ENCODE peak calls at places on chromosomes 1 and 21, in five cellular contexts. H, M, W, K and T are unnamed samples.

GRCh38 chr1:115239148-115239820 is 98.8 kb downstream of the NGF start:
- DNase-seq in M (no peak), K (no peak), W (no peak), H (no peak), T (no peak)

GRCh38 chr1:7576946-7577657 is 194.0 kb upstream of the VAMP3 start:
- DNase-seq in M (no peak), H (no peak), K (peak), W (no peak), T (no peak)

GRCh38 chr1:231803353-231803752 is 176.8 kb downstream of the DISC1 start:
- DNase-seq in H (no peak), K (no peak), W (no peak), M (peak), T (no peak)

GRCh38 chr1:84598846-84599741 is 24.9 kb upstream of the CTBS start:
- DNase-seq in K (no peak), H (no peak), W (no peak), M (no peak), T (no peak)

GRCh38 chr1:159991513-159991912 is 37.5 kb upstream of the SLAMF9 start:
- DNase-seq in W (no peak), M (no peak), H (no peak), K (no peak), T (peak)

GRCh38 chr1:227891223-227891954 is 56.3 kb downstream of the WNT9A start:
- DNase-seq in W (no peak), K (peak), M (no peak), H (no peak), T (peak)

GRCh38 chr21:34141373-34141772 is 68.0 kb downstream of the MRPS6 start:
- DNase-seq in W (no peak), H (no peak), M (no peak), K (no peak), T (no peak)

GRCh38 chr1:227938911-227939790 is 8.6 kb downstream of the WNT9A start:
- DNase-seq in K (peak), H (no peak), M (no peak), W (no peak), T (no peak)

GRCh38 chr1:63038586-63038985 is 254.7 kb downstream of the ATG4C start:
- DNase-seq in K (no peak), H (no peak), W (no peak), M (no peak), T (no peak)

GRCh38 chr1:63042278-63042677 is 258.3 kb downstream of the ATG4C start:
- DNase-seq in W (no peak), M (no peak), K (no peak), H (no peak), T (no peak)

GRCh38 chr1:63046539-63046938 is 262.6 kb downstream of the ATG4C start:
- DNase-seq in M (no peak), W (no peak), K (no peak), H (no peak), T (no peak)

DNA sequence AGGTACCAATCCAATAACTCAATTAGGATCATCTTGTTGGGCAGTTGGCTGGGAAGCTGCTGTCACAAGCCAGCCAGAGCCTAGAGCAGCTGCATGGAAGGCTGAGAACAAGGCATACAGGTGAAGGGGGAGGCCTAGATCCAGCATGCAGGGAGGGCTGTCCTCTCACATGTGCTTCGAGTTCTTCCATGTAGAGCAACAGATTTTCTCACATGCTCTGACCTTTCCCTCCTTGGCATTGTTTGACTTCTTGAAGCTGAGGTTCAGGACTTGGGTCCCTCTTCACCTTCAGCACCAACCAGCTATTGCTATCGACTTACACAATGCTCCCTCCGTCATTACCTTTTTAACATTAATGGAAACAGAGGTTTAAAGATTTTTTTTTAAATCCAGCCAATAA is 257.7 kb downstream of the ATG4C start:
- DNase-seq in M (no peak), K (no peak), H (no peak), W (no peak), T (no peak)
- H3K4me3 ChIP-seq in M (no peak), K (no peak), H (no peak), W (no peak), T (no peak)

DNA sequence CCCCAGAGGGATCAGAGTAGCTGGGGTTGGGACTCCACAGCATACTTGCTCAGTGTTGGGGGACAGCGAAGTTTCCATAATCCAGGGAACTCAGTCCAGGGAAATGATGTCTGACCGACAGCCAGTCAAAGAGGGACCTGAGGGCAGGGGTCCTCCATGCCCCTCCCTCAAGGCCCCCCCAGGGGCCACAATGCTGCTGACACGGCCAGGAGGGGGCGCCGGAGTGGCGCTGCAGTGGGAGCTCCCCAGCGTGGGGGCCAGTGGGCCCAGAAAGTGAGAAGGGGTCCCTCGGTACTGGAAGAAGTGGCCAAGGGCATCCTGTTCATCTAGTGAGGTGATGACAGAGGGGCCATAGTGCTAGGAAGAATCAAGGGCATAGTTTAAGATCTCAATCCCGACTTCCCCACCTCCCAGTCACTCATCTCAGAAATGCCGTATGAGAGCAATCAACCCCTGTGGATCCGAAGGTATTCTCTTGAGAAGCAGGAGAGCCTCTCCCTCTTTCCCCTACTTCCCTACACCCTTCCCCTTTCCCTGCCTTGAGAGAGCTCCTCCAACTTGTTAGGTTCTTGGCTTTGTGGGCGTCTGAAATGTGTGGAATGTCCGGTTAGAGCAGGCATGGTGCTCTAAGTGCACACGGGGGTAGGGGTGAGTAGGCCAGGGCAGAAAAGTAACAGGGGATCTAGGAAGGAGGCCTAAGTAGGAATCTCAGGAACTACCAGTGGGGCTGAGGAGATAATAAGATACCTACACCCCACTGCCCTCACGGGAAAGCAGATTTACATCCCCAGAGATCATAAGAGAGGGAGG is 4.1 kb downstream of the NUDT17 start:
- DNase-seq in M (no peak), W (no peak), K (no peak), H (no peak), T (no peak)
- TF ChIP-seq CTCF in M (no peak), W (no peak), K (no peak), H (peak), T (no peak)

DNA sequence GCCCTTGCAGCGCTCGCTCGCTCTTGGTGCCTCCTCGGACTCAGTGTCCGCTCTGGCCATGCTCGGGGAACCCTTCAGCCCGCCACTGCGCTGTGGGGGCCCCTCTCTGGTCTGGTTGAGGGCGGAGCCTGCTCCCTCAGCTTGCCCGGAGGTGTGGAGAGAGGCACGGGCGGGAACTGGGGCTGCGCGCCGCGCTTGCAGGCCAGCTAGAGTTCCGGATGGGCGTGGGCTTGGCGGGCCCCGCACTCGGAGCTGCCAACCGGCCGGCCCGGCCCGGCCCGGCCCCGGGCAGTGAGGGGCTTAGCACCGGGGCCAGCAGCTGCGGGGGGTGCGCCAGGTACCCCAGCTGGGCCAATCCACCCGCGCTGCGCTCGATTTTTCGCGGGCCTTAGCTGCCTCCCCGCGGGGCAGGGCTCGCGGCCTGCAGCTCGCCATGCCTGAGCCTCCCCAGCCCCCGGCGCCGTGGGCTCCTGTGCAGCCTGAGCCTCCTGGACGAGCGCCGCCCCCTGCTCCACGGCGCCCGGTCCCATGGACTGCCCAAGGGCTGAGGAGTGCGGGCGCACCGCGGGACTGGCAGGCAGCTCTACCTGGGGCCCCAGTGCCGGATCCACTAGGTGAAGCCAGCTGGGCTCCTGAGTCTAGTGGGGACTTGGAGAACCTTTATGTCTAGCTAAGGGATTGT is 217.0 kb upstream of the PKN2 start:
- DNase-seq in H (no peak), M (no peak), W (no peak), K (no peak), T (no peak)
- H3K4me3 ChIP-seq in H (no peak), M (no peak), W (no peak), K (no peak), T (no peak)

GRCh38 chr1:181919729-181919991 is 141.9 kb downstream of the ZNF648 start:
- DNase-seq in W (no peak), H (no peak), M (no peak), K (no peak), T (no peak)
- TF ChIP-seq CTCF in W (no peak), H (no peak), M (no peak), K (no peak), T (peak)

GRCh38 chr21:41317458-41317857 is 857 bp downstream of the FAM3B start:
- DNase-seq in M (no peak), W (no peak), H (no peak), K (no peak), T (no peak)
- H3K4me3 ChIP-seq in M (no peak), W (peak), H (peak), K (peak), T (no peak)